ENCODE peak calls at places on chromosomes 5 and 9, in six cellular contexts. P is activated CD8-positive, alpha-beta memory T cell treated with anti-CD3 and anti-CD28 coated beads for 48 hours; N is RKO; J is dorsolateral prefrontal cortex; R is AG08396; T is smooth muscle cell of the brain vasculature. S is an unnamed sample.

GRCh38 chr9:123084256-123084655 is 50.8 kb downstream of the GPR21 start:
- DNase-seq in P (no peak), N (no peak), J (no peak), R (no peak), T (no peak), S (no peak)

GRCh38 chr9:100352201-100352726 is 478 bp downstream of the TEX10 start:
- DNase-seq in P (peak), N (peak), J (peak), R (peak), T (no peak), S (no peak)

GRCh38 chr5:72523960-72524582 is 16.9 kb upstream of the ZNF366 start:
- DNase-seq in P (no peak), N (peak), J (no peak), R (peak), T (peak), S (peak)

GRCh38 chr9:134909511-134910105 is 8.1 kb downstream of the FCN1 start:
- DNase-seq in P (no peak), N (no peak), J (no peak), R (no peak), T (no peak), S (no peak)

GRCh38 chr5:73826761-73827450 is 200.9 kb downstream of the ARHGEF28 start:
- DNase-seq in P (no peak), N (no peak), J (no peak), R (peak), T (peak), S (peak)

GRCh38 chr5:142966146-142966455 is 195.9 kb downstream of the ARHGAP26 start:
- DNase-seq in P (no peak), N (no peak), J (no peak), R (no peak), T (no peak), S (no peak)

GRCh38 chr9:101486693-101487442 is 46.8 kb upstream of the RNF20 start:
- DNase-seq in P (peak), N (peak), J (peak), R (peak), T (no peak), S (no peak)

GRCh38 chr9:113581865-113582697 is 118.6 kb downstream of the RGS3 start:
- DNase-seq in P (peak), N (no peak), J (peak), R (peak), T (peak), S (no peak)

GRCh38 chr9:132732326-132732725 is 62.1 kb downstream of the GTF3C4 start:
- DNase-seq in P (no peak), N (no peak), J (no peak), R (peak), T (no peak), S (no peak)

S was measured in AG04450.